ENCODE peak calls at places on chromosomes 5 and 9, in five cellular contexts. One of them, this sample, is unnamed.
A peak's percentile ranks its signal among the peaks of the same experiment; 100 is the strongest.

GRCh38 chr5:35904443-35905132 is 33.8 kb downstream of the CAPSL start:
- DNase-seq in transverse colon: no peak
- DNase-seq in GM23338: no peak
- DNase-seq in SK-N-SH: no peak
- DNase-seq in GM12891: peak; percentile 17
- DNase-seq in this sample: no peak

GRCh38 chr9:100641166-100641565 is 63.3 kb downstream of the CAVIN4 start:
- DNase-seq in GM23338: peak; percentile 41
- DNase-seq in SK-N-SH: no peak
- DNase-seq in GM12891: no peak
- DNase-seq in transverse colon: no peak
- DNase-seq in this sample: no peak

GRCh38 chr5:140251527-140251973 is 51.4 kb downstream of the PFDN1 start:
- DNase-seq in GM23338: no peak
- DNase-seq in GM12891: no peak
- DNase-seq in SK-N-SH: no peak
- DNase-seq in transverse colon: no peak
- DNase-seq in this sample: peak; percentile 29

GRCh38 chr5:137114529-137114928 is 384.6 kb downstream of the SPOCK1 start:
- DNase-seq in GM23338: no peak
- DNase-seq in GM12891: no peak
- DNase-seq in transverse colon: no peak
- DNase-seq in SK-N-SH: peak; percentile 37
- DNase-seq in this sample: no peak

GRCh38 chr9:130206579-130206978 is 34.4 kb downstream of the NCS1 start:
- DNase-seq in GM23338: no peak
- DNase-seq in GM12891: no peak
- DNase-seq in SK-N-SH: no peak
- DNase-seq in transverse colon: no peak
- DNase-seq in this sample: no peak

GRCh38 chr5:159316519-159317383 is 13.5 kb downstream of the IL12B start:
- DNase-seq in GM23338: peak; percentile 76
- DNase-seq in transverse colon: peak; percentile 41
- DNase-seq in SK-N-SH: peak; percentile 66
- DNase-seq in GM12891: no peak
- DNase-seq in this sample: no peak

GRCh38 chr5:147509710-147510651 is at the start of gene DPYSL3:
- DNase-seq in SK-N-SH: peak; percentile 84
- DNase-seq in transverse colon: peak; percentile 54
- DNase-seq in GM12891: no peak
- DNase-seq in GM23338: peak; percentile 90
- DNase-seq in this sample: no peak

GRCh38 chr9:125161284-125161918 is 18.1 kb upstream of the SCAI start:
- DNase-seq in transverse colon: no peak
- DNase-seq in GM12891: no peak
- DNase-seq in SK-N-SH: no peak
- DNase-seq in GM23338: no peak
- DNase-seq in this sample: no peak

GRCh38 chr5:54517512-54518145 is at the start of gene SNX18:
- DNase-seq in GM23338: peak; percentile 93
- DNase-seq in transverse colon: peak; percentile 93
- DNase-seq in SK-N-SH: peak; percentile 96
- DNase-seq in GM12891: peak; percentile 89
- DNase-seq in this sample: peak; percentile 90

GRCh38 chr5:177085985-177086917 is at the start of gene FGFR4:
- DNase-seq in GM23338: peak; percentile 96
- DNase-seq in transverse colon: peak; percentile 87
- DNase-seq in GM12891: peak; percentile 90
- DNase-seq in SK-N-SH: peak; percentile 99
- DNase-seq in this sample: peak; percentile 83

GRCh38 chr9:35728041-35728971 is 3.7 kb downstream of the TLN1 start:
- DNase-seq in SK-N-SH: no peak
- DNase-seq in GM23338: peak; percentile 92
- DNase-seq in transverse colon: peak; percentile 78
- DNase-seq in GM12891: no peak
- DNase-seq in this sample: no peak

GRCh38 chr9:130815242-130815808 is 19.7 kb upstream of the ABL1 start:
- DNase-seq in GM12891: no peak
- DNase-seq in SK-N-SH: no peak
- DNase-seq in GM23338: no peak
- DNase-seq in transverse colon: no peak
- DNase-seq in this sample: no peak

GRCh38 chr5:151155777-151156731 is 1.5 kb downstream of the ANXA6 start:
- DNase-seq in GM23338: no peak
- DNase-seq in SK-N-SH: peak; percentile 87
- DNase-seq in transverse colon: peak; percentile 31
- DNase-seq in GM12891: no peak
- DNase-seq in this sample: no peak

GRCh38 chr9:6907772-6908381 is 150.1 kb downstream of the KDM4C start:
- DNase-seq in GM23338: peak; percentile 46
- DNase-seq in GM12891: no peak
- DNase-seq in transverse colon: no peak
- DNase-seq in SK-N-SH: no peak
- DNase-seq in this sample: no peak

GRCh38 chr5:79935992-79936643 is 54.9 kb downstream of the MTX3 start:
- DNase-seq in transverse colon: no peak
- DNase-seq in GM12891: no peak
- DNase-seq in SK-N-SH: no peak
- DNase-seq in GM23338: no peak
- DNase-seq in this sample: no peak

GRCh38 chr5:100827481-100827889 is 75.6 kb downstream of the ST8SIA4 start:
- DNase-seq in SK-N-SH: no peak
- DNase-seq in transverse colon: peak; percentile 25
- DNase-seq in GM23338: no peak
- DNase-seq in GM12891: no peak
- DNase-seq in this sample: no peak

GRCh38 chr5:59873113-59873512 is 20.4 kb downstream of the PDE4D start:
- DNase-seq in GM12891: no peak
- DNase-seq in SK-N-SH: no peak
- DNase-seq in GM23338: no peak
- DNase-seq in transverse colon: no peak
- DNase-seq in this sample: no peak

GRCh38 chr5:176596689-176597416 is 13.1 kb downstream of the GPRIN1 start:
- DNase-seq in GM23338: peak; percentile 83
- DNase-seq in SK-N-SH: no peak
- DNase-seq in GM12891: peak; percentile 73
- DNase-seq in transverse colon: peak; percentile 65
- DNase-seq in this sample: peak; percentile 59

GRCh38 chr9:2992427-2992826 is 148.5 kb upstream of the PUM3 start:
- DNase-seq in GM23338: no peak
- DNase-seq in SK-N-SH: no peak
- DNase-seq in GM12891: no peak
- DNase-seq in transverse colon: no peak
- DNase-seq in this sample: no peak

GRCh38 chr5:150618588-150619281 is 21.7 kb upstream of the SYNPO start:
- DNase-seq in GM23338: no peak
- DNase-seq in SK-N-SH: peak; percentile 61
- DNase-seq in transverse colon: no peak
- DNase-seq in GM12891: no peak
- DNase-seq in this sample: no peak

GRCh38 chr5:113212244-113212920 is 222.4 kb downstream of the TSSK1B start:
- DNase-seq in GM12891: no peak
- DNase-seq in transverse colon: no peak
- DNase-seq in SK-N-SH: peak; percentile 59
- DNase-seq in GM23338: no peak
- DNase-seq in this sample: no peak

GRCh38 chr5:25099538-25099937 is 454.8 kb upstream of the CDH10 start:
- DNase-seq in GM12891: no peak
- DNase-seq in transverse colon: no peak
- DNase-seq in SK-N-SH: no peak
- DNase-seq in GM23338: no peak
- DNase-seq in this sample: no peak

GRCh38 chr9:134814598-134815215 is 65.9 kb upstream of the FCN2 start:
- DNase-seq in GM23338: no peak
- DNase-seq in SK-N-SH: no peak
- DNase-seq in transverse colon: no peak
- DNase-seq in GM12891: no peak
- DNase-seq in this sample: no peak

GRCh38 chr9:22041792-22042191 is 32.7 kb upstream of the CDKN2B start:
- DNase-seq in transverse colon: peak; percentile 84
- DNase-seq in GM23338: peak; percentile 21
- DNase-seq in SK-N-SH: no peak
- DNase-seq in GM12891: no peak
- DNase-seq in this sample: no peak

GRCh38 chr9:77015291-77016048 is 4.0 kb upstream of the FOXB2 start:
- DNase-seq in GM23338: peak; percentile 57
- DNase-seq in transverse colon: no peak
- DNase-seq in GM12891: no peak
- DNase-seq in SK-N-SH: peak; percentile 22
- DNase-seq in this sample: no peak

GRCh38 chr5:93385665-93386064 is 195.4 kb downstream of the NR2F1-AS1 start:
- DNase-seq in transverse colon: no peak
- DNase-seq in GM12891: no peak
- DNase-seq in GM23338: no peak
- DNase-seq in SK-N-SH: no peak
- DNase-seq in this sample: no peak

GRCh38 chr9:16191691-16192402 is 639.0 kb downstream of the CCDC171 start:
- DNase-seq in GM23338: peak; percentile 92
- DNase-seq in SK-N-SH: peak; percentile 77
- DNase-seq in transverse colon: peak; percentile 78
- DNase-seq in GM12891: peak; percentile 35
- DNase-seq in this sample: peak; percentile 45

GRCh38 chr5:10762178-10762775 is 1.2 kb upstream of the DAP start:
- DNase-seq in transverse colon: peak; percentile 39
- DNase-seq in GM23338: no peak
- DNase-seq in SK-N-SH: no peak
- DNase-seq in GM12891: no peak
- DNase-seq in this sample: no peak

GRCh38 chr5:154395407-154396106 is 50.2 kb upstream of the SAP30L start:
- DNase-seq in GM23338: peak; percentile 67
- DNase-seq in SK-N-SH: no peak
- DNase-seq in GM12891: no peak
- DNase-seq in transverse colon: peak; percentile 47
- DNase-seq in this sample: peak; percentile 32

GRCh38 chr5:73999306-73999705 is 373.3 kb downstream of the ARHGEF28 start:
- DNase-seq in GM23338: no peak
- DNase-seq in SK-N-SH: no peak
- DNase-seq in GM12891: no peak
- DNase-seq in transverse colon: no peak
- DNase-seq in this sample: no peak

GRCh38 chr9:89448381-89448780 is 49.5 kb downstream of the SEMA4D start:
- DNase-seq in GM12891: no peak
- DNase-seq in GM23338: no peak
- DNase-seq in SK-N-SH: no peak
- DNase-seq in transverse colon: no peak
- DNase-seq in this sample: no peak

GRCh38 chr9:121765021-121765950 is 113.9 kb downstream of the DAB2IP start:
- DNase-seq in SK-N-SH: peak; percentile 48
- DNase-seq in GM23338: no peak
- DNase-seq in GM12891: no peak
- DNase-seq in transverse colon: peak; percentile 24
- DNase-seq in this sample: no peak
- TF ChIP-seq POLR2AphosphoS5 in SK-N-SH: peak; percentile 21
- TF ChIP-seq POLR2AphosphoS5 in GM23338: no peak
- TF ChIP-seq POLR2AphosphoS5 in GM12891: no peak
- TF ChIP-seq POLR2AphosphoS5 in transverse colon: no peak
- TF ChIP-seq POLR2AphosphoS5 in this sample: no peak

GRCh38 chr9:83569326-83569725 is 31.1 kb upstream of the FRMD3 start:
- DNase-seq in SK-N-SH: no peak
- DNase-seq in GM23338: no peak
- DNase-seq in GM12891: no peak
- DNase-seq in transverse colon: no peak
- DNase-seq in this sample: no peak
- TF ChIP-seq POLR2AphosphoS5 in SK-N-SH: no peak
- TF ChIP-seq POLR2AphosphoS5 in GM23338: no peak
- TF ChIP-seq POLR2AphosphoS5 in GM12891: no peak
- TF ChIP-seq POLR2AphosphoS5 in transverse colon: no peak
- TF ChIP-seq POLR2AphosphoS5 in this sample: no peak

GRCh38 chr5:78827725-78828124 is 157.4 kb downstream of the ARSB start:
- DNase-seq in GM23338: no peak
- DNase-seq in transverse colon: no peak
- DNase-seq in GM12891: no peak
- DNase-seq in SK-N-SH: no peak
- DNase-seq in this sample: no peak

GRCh38 chr5:78835176-78835575 is 149.9 kb downstream of the ARSB start:
- DNase-seq in SK-N-SH: no peak
- DNase-seq in GM12891: no peak
- DNase-seq in GM23338: no peak
- DNase-seq in transverse colon: no peak
- DNase-seq in this sample: no peak

GRCh38 chr5:78830647-78831046 is 154.5 kb downstream of the ARSB start:
- DNase-seq in GM12891: no peak
- DNase-seq in GM23338: no peak
- DNase-seq in SK-N-SH: no peak
- DNase-seq in transverse colon: no peak
- DNase-seq in this sample: no peak

GRCh38 chr5:78824826-78825225 is 160.3 kb downstream of the ARSB start:
- DNase-seq in SK-N-SH: no peak
- DNase-seq in GM23338: no peak
- DNase-seq in transverse colon: no peak
- DNase-seq in GM12891: no peak
- DNase-seq in this sample: no peak

DNA sequence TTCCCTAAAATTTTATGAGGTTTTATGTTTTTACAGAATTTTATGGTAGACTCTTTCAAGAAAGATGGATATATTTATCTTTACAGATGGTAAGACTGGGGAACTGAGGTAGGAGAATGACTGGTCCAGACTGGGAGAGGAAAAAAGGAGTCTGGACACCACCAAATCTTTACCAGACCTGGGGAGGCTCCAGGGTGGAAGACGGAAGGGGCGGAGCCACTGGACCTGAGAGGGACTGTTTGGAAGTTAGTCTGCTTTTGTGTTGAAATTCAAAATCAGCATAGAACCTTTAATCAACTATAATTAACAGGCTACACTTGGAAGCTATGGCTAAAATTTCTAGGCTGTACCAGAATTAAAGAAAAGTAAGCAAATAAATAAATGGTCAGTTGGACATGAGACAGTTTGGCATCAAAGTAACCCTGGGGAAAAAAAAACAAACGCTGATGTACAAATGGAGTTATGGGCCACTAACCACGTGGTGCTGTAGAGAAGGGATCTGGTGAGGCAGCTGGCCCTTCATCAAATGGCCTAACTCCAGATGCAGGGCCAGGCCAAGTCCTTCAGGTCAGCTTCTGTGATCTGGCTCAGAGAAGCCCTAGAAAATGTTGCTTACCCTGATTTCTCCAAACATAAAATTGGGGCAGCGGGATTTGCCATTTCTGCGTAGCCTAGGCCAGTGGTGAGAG is 155.2 kb downstream of the ARSB start:
- DNase-seq in GM12891: no peak
- DNase-seq in SK-N-SH: peak; percentile 22
- DNase-seq in GM23338: no peak
- DNase-seq in transverse colon: peak; percentile 13
- DNase-seq in this sample: no peak
- TF ChIP-seq POLR2AphosphoS5 in GM12891: no peak
- TF ChIP-seq POLR2AphosphoS5 in SK-N-SH: no peak
- TF ChIP-seq POLR2AphosphoS5 in GM23338: no peak
- TF ChIP-seq POLR2AphosphoS5 in transverse colon: no peak
- TF ChIP-seq POLR2AphosphoS5 in this sample: no peak

DNA sequence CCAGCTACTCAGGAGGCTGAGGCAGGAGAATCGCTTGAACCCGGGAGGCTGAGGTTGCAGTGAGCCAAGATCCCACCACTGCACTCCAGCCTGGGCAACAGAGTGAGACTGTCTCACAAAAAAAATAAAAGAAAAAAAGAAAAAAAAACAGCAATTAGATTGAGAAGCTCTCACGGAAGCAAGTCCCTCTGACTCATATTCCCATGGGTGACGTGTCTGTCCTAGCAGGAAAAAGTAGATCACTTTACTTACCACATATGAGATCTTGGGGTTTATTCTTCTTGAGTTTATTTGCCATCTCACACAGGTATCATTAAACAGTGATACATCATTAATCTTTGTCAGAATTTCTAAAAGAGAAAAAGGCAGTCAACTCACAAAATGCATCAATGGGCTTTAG is 62.6 kb downstream of the SUSD1 start:
- DNase-seq in SK-N-SH: no peak
- DNase-seq in GM23338: no peak
- DNase-seq in transverse colon: no peak
- DNase-seq in GM12891: no peak
- DNase-seq in this sample: no peak
- TF ChIP-seq POLR2AphosphoS5 in SK-N-SH: no peak
- TF ChIP-seq POLR2AphosphoS5 in GM23338: no peak
- TF ChIP-seq POLR2AphosphoS5 in transverse colon: no peak
- TF ChIP-seq POLR2AphosphoS5 in GM12891: no peak
- TF ChIP-seq POLR2AphosphoS5 in this sample: no peak

This sample was measured in GM12892.